ENCODE peak calls at places on chromosome 10, in ten cellular contexts. V, B, F, K, C, T, U, N, W and Y are unnamed samples.

GRCh38 chr10:25048463-25048862 is 32.1 kb downstream of the THNSL1 start:
- DNase-seq in W (peak; percentile 42), C (no peak), B (no peak), K (no peak), T (no peak), N (no peak), V (peak; percentile 59), U (no peak), F (no peak), Y (no peak)

GRCh38 chr10:122911889-122912484 is 1.6 kb downstream of the FAM24A start:
- DNase-seq in N (peak; percentile 86), B (peak; percentile 58), T (no peak), C (peak; percentile 38), V (no peak), K (peak; percentile 15), W (peak; percentile 24), F (peak; percentile 65), U (peak; percentile 46), Y (peak; percentile 9)

GRCh38 chr10:14573666-14574261 is 200.9 kb downstream of the FAM107B start:
- DNase-seq in C (no peak), F (peak; percentile 53), W (no peak), V (no peak), B (no peak), N (no peak), K (no peak), U (no peak), T (no peak), Y (no peak)

GRCh38 chr10:42551582-42552187 is 86.7 kb downstream of the ZNF33B start:
- DNase-seq in W (no peak), N (no peak), V (no peak), F (peak; percentile 65), C (peak; percentile 0), U (no peak), K (no peak), B (no peak), T (peak; percentile 37), Y (no peak)

GRCh38 chr10:7123719-7124118 is 287.1 kb downstream of the SFMBT2 start:
- DNase-seq in V (no peak), T (no peak), C (no peak), B (no peak), K (no peak), F (no peak), W (no peak), N (no peak), U (no peak), Y (no peak)

GRCh38 chr10:24513155-24513554 is 210.5 kb downstream of the ARHGAP21 start:
- DNase-seq in C (peak; percentile 17), N (no peak), U (no peak), B (no peak), W (no peak), T (no peak), F (no peak), K (peak; percentile 5), V (no peak), Y (no peak)

GRCh38 chr10:30786906-30787305 is 157.4 kb upstream of the LYZL2 start:
- DNase-seq in F (no peak), T (no peak), U (no peak), C (no peak), V (no peak), K (no peak), B (no peak), N (no peak), W (no peak), Y (no peak)

GRCh38 chr10:79585870-79586527 is 24.7 kb upstream of the SFTPA1 start:
- DNase-seq in U (no peak), K (no peak), V (no peak), C (no peak), B (no peak), W (no peak), N (no peak), F (no peak), T (no peak), Y (no peak)

GRCh38 chr10:108544500-108545120 is 1378.7 kb downstream of the XPNPEP1 start:
- DNase-seq in K (peak; percentile 49), W (peak; percentile 60), T (peak; percentile 51), F (peak; percentile 72), N (peak; percentile 79), C (peak; percentile 5), U (no peak), V (peak; percentile 58), B (peak; percentile 63), Y (no peak)

GRCh38 chr10:17984056-17984455 is 32.3 kb downstream of the SLC39A12 start:
- DNase-seq in F (no peak), V (no peak), K (no peak), B (peak; percentile 13), U (no peak), N (no peak), W (no peak), C (no peak), T (no peak), Y (no peak)

GRCh38 chr10:72742077-72742476 is 50.1 kb downstream of the MCU start:
- DNase-seq in W (no peak), C (no peak), V (no peak), U (no peak), T (no peak), F (no peak), B (no peak), N (no peak), K (no peak), Y (no peak)

GRCh38 chr10:132289439-132289838 is 18.3 kb downstream of the STK32C start:
- DNase-seq in C (no peak), N (no peak), T (no peak), K (no peak), W (no peak), F (no peak), B (no peak), V (no peak), U (no peak), Y (no peak)

GRCh38 chr10:58414270-58415041 is 29.2 kb downstream of the TFAM start:
- DNase-seq in W (no peak), B (peak; percentile 20), F (peak; percentile 11), T (peak; percentile 43), C (peak; percentile 57), K (no peak), N (no peak), V (no peak), U (no peak), Y (no peak)

GRCh38 chr10:60570272-60570865 is 180.7 kb upstream of the ANK3 start:
- DNase-seq in C (no peak), K (peak; percentile 24), U (no peak), B (no peak), N (no peak), F (no peak), T (no peak), V (no peak), W (no peak), Y (no peak)

GRCh38 chr10:55400075-55400474 is 599.0 kb upstream of the PCDH15 start:
- DNase-seq in F (no peak), K (no peak), U (no peak), W (no peak), B (no peak), C (no peak), N (no peak), T (no peak), V (no peak), Y (no peak)

GRCh38 chr10:88555190-88555894 is 27.8 kb downstream of the RNLS start:
- DNase-seq in C (no peak), V (no peak), K (no peak), N (no peak), U (no peak), T (no peak), B (no peak), W (no peak), F (no peak), Y (no peak)

GRCh38 chr10:102342958-102343357 is 52.5 kb upstream of the NFKB2 start:
- DNase-seq in T (no peak), B (no peak), C (peak; percentile 85), W (no peak), F (peak; percentile 46), K (no peak), N (no peak), V (no peak), U (no peak), Y (no peak)

GRCh38 chr10:97648557-97649404 is 8.3 kb downstream of the PI4K2A start:
- DNase-seq in F (peak; percentile 98), U (no peak), T (no peak), B (no peak), W (no peak), K (peak; percentile 12), C (peak; percentile 85), V (no peak), N (no peak), Y (no peak)

GRCh38 chr10:91123246-91123645 is 97.2 kb upstream of the PCGF5 start:
- DNase-seq in T (no peak), C (no peak), U (no peak), N (no peak), B (no peak), V (no peak), K (no peak), F (no peak), W (no peak), Y (no peak)

GRCh38 chr10:29760139-29760538 is 125.4 kb upstream of the SVIL start:
- DNase-seq in N (no peak), K (no peak), W (no peak), U (no peak), V (no peak), T (no peak), B (no peak), F (no peak), C (no peak), Y (no peak)

GRCh38 chr10:60430017-60430416 is 40.3 kb upstream of the ANK3 start:
- DNase-seq in C (peak; percentile 70), N (no peak), B (no peak), U (no peak), F (no peak), K (no peak), T (no peak), V (peak; percentile 47), W (no peak), Y (no peak)

GRCh38 chr10:48506147-48506917 is 98.5 kb downstream of the ARHGAP22 start:
- DNase-seq in F (no peak), B (peak; percentile 65), W (no peak), V (no peak), K (no peak), T (peak; percentile 1), N (no peak), C (peak; percentile 33), U (no peak), Y (no peak)

GRCh38 chr10:1292611-1293021 is 236.4 kb downstream of the WDR37 start:
- DNase-seq in F (no peak), K (no peak), B (no peak), W (no peak), T (peak; percentile 22), N (no peak), U (no peak), V (no peak), C (peak; percentile 24), Y (no peak)

GRCh38 chr10:110845756-110846620 is 25.7 kb upstream of the PDCD4 start:
- DNase-seq in T (peak; percentile 1), B (no peak), C (no peak), K (no peak), U (no peak), F (no peak), W (peak; percentile 83), N (no peak), V (no peak), Y (no peak)

GRCh38 chr10:97388152-97388551 is 13.0 kb downstream of the RRP12 start:
- DNase-seq in N (no peak), W (no peak), K (no peak), C (no peak), V (peak; percentile 70), B (no peak), U (no peak), T (no peak), F (no peak), Y (no peak)